ENCODE peak calls at places on chromosomes 4 and X, in nine cellular contexts. X is AG09309; W is GM12865; L is activated CD4-positive, alpha-beta T cell treated with anti-CD3 and anti-CD28 coated beads, Interleukin-2, amount 10 ng/mL, durations not matched to agents 24 days and 14 days; I is anterior cingulate cortex; F is choroid plexus epithelial cell; S is foreskin melanocyte; C is GM12892; M is right lobe of liver. H is an unnamed sample.

GRCh38 chr4:86043755-86044592 is 315.9 kb downstream of the MAPK10 start:
- DNase-seq in X (no peak), W (peak), L (peak), I (no peak), F (peak), S (peak), C (no peak), M (no peak), H (no peak)

GRCh38 chr4:2243682-2244380 is 1.9 kb upstream of the HAUS3 start:
- DNase-seq in X (no peak), W (peak), L (peak), I (no peak), F (peak), S (peak), C (no peak), M (peak), H (peak)

GRCh38 chrX:102832661-102833060 is 104.4 kb upstream of the RAB40AL start:
- DNase-seq in X (peak), W (no peak), L (no peak), I (no peak), F (peak), S (no peak), C (no peak), M (no peak), H (no peak)

GRCh38 chrX:100449696-100450606 is 39.9 kb upstream of the PCDH19 start:
- DNase-seq in X (no peak), W (peak), L (no peak), I (no peak), F (peak), S (no peak), C (no peak), M (no peak), H (no peak)

GRCh38 chr4:53589511-53589910 is 1.8 kb downstream of the LNX1 start:
- DNase-seq in X (no peak), W (no peak), L (no peak), I (no peak), F (no peak), S (no peak), C (no peak), M (no peak), H (no peak)

GRCh38 chrX:15043538-15043937 is 170.3 kb downstream of the MOSPD2 start:
- DNase-seq in X (no peak), W (no peak), L (no peak), I (no peak), F (no peak), S (no peak), C (no peak), M (no peak), H (no peak)

GRCh38 chr4:106238819-106239420 is 77.1 kb downstream of the TBCK start:
- DNase-seq in X (peak), W (peak), L (peak), I (no peak), F (peak), S (peak), C (no peak), M (no peak), H (no peak)

GRCh38 chr4:126455865-126456264 is 1141.1 kb downstream of the FAT4 start:
- DNase-seq in X (no peak), W (no peak), L (no peak), I (no peak), F (no peak), S (no peak), C (no peak), M (no peak), H (no peak)

GRCh38 chr4:85909851-85910250 is 434.9 kb downstream of the ARHGAP24 start:
- DNase-seq in X (no peak), W (no peak), L (no peak), I (no peak), F (no peak), S (no peak), C (no peak), M (no peak), H (no peak)

GRCh38 chrX:57156397-57157049 is 19.3 kb upstream of the SPIN2A start:
- DNase-seq in X (peak), W (peak), L (no peak), I (no peak), F (peak), S (no peak), C (no peak), M (no peak), H (no peak)

GRCh38 chr4:10173754-10174749 is 57.5 kb upstream of the WDR1 start:
- DNase-seq in X (no peak), W (no peak), L (no peak), I (no peak), F (no peak), S (no peak), C (no peak), M (peak), H (no peak)

GRCh38 chr4:73707918-73708577 is 32.3 kb upstream of the CXCL8 start:
- DNase-seq in X (peak), W (no peak), L (peak), I (no peak), F (peak), S (peak), C (no peak), M (peak), H (peak)

GRCh38 chr4:26360273-26360672 is 39.5 kb downstream of the RBPJ start:
- DNase-seq in X (no peak), W (no peak), L (no peak), I (no peak), F (no peak), S (no peak), C (no peak), M (no peak), H (no peak)

GRCh38 chrX:17581650-17582049 is 155.6 kb upstream of the SCML1 start:
- DNase-seq in X (no peak), W (no peak), L (no peak), I (no peak), F (no peak), S (no peak), C (no peak), M (no peak), H (no peak)

GRCh38 chr4:101400096-101400495 is 52.8 kb upstream of the PPP3CA start:
- DNase-seq in X (no peak), W (no peak), L (peak), I (no peak), F (peak), S (no peak), C (no peak), M (no peak), H (no peak)

GRCh38 chrX:150508461-150509367 is 59.7 kb upstream of the MTM1 start:
- DNase-seq in X (no peak), W (no peak), L (no peak), I (peak), F (peak), S (no peak), C (no peak), M (peak), H (peak)

GRCh38 chr4:137678796-137679195 is 146.5 kb upstream of the PCDH18 start:
- DNase-seq in X (peak), W (no peak), L (no peak), I (no peak), F (peak), S (no peak), C (no peak), M (no peak), H (no peak)

GRCh38 chrX:65600106-65600505 is 65.5 kb upstream of the LAS1L start:
- DNase-seq in X (no peak), W (no peak), L (peak), I (no peak), F (no peak), S (no peak), C (no peak), M (no peak), H (no peak)

GRCh38 chr4:163866728-163867313 is 372.3 kb downstream of the TMA16 start:
- DNase-seq in X (no peak), W (no peak), L (no peak), I (no peak), F (no peak), S (no peak), C (no peak), M (no peak), H (no peak)

GRCh38 chr4:48108309-48109073 is 25.6 kb downstream of the TXK start:
- DNase-seq in X (no peak), W (no peak), L (no peak), I (no peak), F (no peak), S (no peak), C (no peak), M (no peak), H (no peak)

GRCh38 chrX:39497717-39498265 is 600.0 kb downstream of the BCOR start:
- DNase-seq in X (no peak), W (no peak), L (no peak), I (no peak), F (no peak), S (no peak), C (no peak), M (no peak), H (no peak)

GRCh38 chr4:41932988-41933387 is 2.2 kb upstream of the TMEM33 start:
- DNase-seq in X (no peak), W (no peak), L (peak), I (no peak), F (no peak), S (no peak), C (no peak), M (no peak), H (no peak)

GRCh38 chr4:54400188-54400587 is 171.1 kb downstream of the PDGFRA start:
- DNase-seq in X (no peak), W (no peak), L (no peak), I (no peak), F (peak), S (peak), C (no peak), M (no peak), H (no peak)

GRCh38 chrX:19673334-19674040 is 158.2 kb upstream of the MAP3K15 start:
- DNase-seq in X (peak), W (no peak), L (no peak), I (peak), F (peak), S (peak), C (no peak), M (peak), H (peak)

GRCh38 chr4:142703694-142704309 is 142.3 kb downstream of the INPP4B start:
- DNase-seq in X (no peak), W (no peak), L (peak), I (no peak), F (no peak), S (no peak), C (no peak), M (no peak), H (no peak)